ENCODE peak calls at places on chromosomes 13 and 19, in ten cellular contexts. U, I, D, T, H, A, L, F, E and C are unnamed samples. For H3K9me3, the result is how much of the 10 kb centered on the place peaks cover.

GRCh38 chr19:46442808-46443450 is 14.2 kb upstream of the PNMA8C start:
- DNase-seq in U (no peak), I (no peak), D (no peak), T (no peak), H (peak), A (no peak), L (peak), F (no peak), E (peak), C (peak)

GRCh38 chr13:40438999-40439797 is 227.2 kb downstream of the FOXO1 start:
- DNase-seq in U (no peak), I (no peak), D (no peak), T (no peak), H (no peak), A (no peak), L (no peak), F (no peak), E (no peak), C (no peak)

GRCh38 chr13:73058741-73059459 is at the start of gene KLF5:
- DNase-seq in U (peak), I (peak), D (peak), T (peak), H (peak), A (peak), L (peak), F (peak), E (peak), C (peak)

GRCh38 chr13:21481359-21481758 is 22.3 kb upstream of the ZDHHC20 start:
- DNase-seq in U (no peak), I (no peak), D (no peak), T (no peak), H (peak), A (no peak), L (no peak), F (no peak), E (no peak), C (no peak)

GRCh38 chr13:73833331-73834070 is 300.7 kb downstream of the KLF12 start:
- DNase-seq in U (no peak), I (no peak), D (no peak), T (no peak), H (no peak), A (no peak), L (peak), F (no peak), E (peak), C (no peak)

GRCh38 chr19:5292843-5293606 is 47.6 kb downstream of the PTPRS start:
- DNase-seq in U (no peak), I (no peak), D (no peak), T (peak), H (peak), A (no peak), L (peak), F (peak), E (peak), C (peak)

GRCh38 chr19:49338023-49338677 is 2.9 kb downstream of the CD37 start:
- DNase-seq in U (no peak), I (no peak), D (peak), T (no peak), H (no peak), A (peak), L (no peak), F (no peak), E (no peak), C (no peak)

GRCh38 chr19:57302020-57302465 is 18.2 kb upstream of the ZNF543 start:
- DNase-seq in U (no peak), I (no peak), D (no peak), T (no peak), H (peak), A (no peak), L (peak), F (peak), E (peak), C (no peak)

GRCh38 chr13:90551253-90551652 is 796.2 kb upstream of the MIR17HG start:
- DNase-seq in U (no peak), I (no peak), D (no peak), T (no peak), H (no peak), A (no peak), L (no peak), F (no peak), E (no peak), C (no peak)

GRCh38 chr13:33863390-33863789 is 45.4 kb downstream of the RFC3 start:
- DNase-seq in U (no peak), I (no peak), D (no peak), T (no peak), H (no peak), A (no peak), L (no peak), F (no peak), E (no peak), C (no peak)

GRCh38 chr13:112435973-112436372 is 59.8 kb downstream of the SPACA7 start:
- DNase-seq in U (no peak), I (peak), D (no peak), T (no peak), H (no peak), A (no peak), L (no peak), F (no peak), E (no peak), C (no peak)

GRCh38 chr13:26529441-26529840 is 28.0 kb upstream of the WASF3 start:
- DNase-seq in U (no peak), I (no peak), D (no peak), T (no peak), H (peak), A (peak), L (peak), F (no peak), E (peak), C (no peak)

GRCh38 chr13:50845211-50845610 is 1.7 kb upstream of the DLEU7 start:
- DNase-seq in U (no peak), I (no peak), D (no peak), T (no peak), H (no peak), A (no peak), L (no peak), F (no peak), E (no peak), C (no peak)

GRCh38 chr13:75870397-75870801 is 234.3 kb downstream of the LMO7 start:
- DNase-seq in U (no peak), I (no peak), D (no peak), T (peak), H (peak), A (peak), L (peak), F (no peak), E (no peak), C (no peak)

GRCh38 chr13:106403280-106403679 is 132.2 kb downstream of the EFNB2 start:
- DNase-seq in U (no peak), I (no peak), D (no peak), T (no peak), H (no peak), A (no peak), L (no peak), F (no peak), E (no peak), C (no peak)

GRCh38 chr19:12695997-12696365 is 450 bp downstream of the FBXW9 start:
- DNase-seq in U (no peak), I (no peak), D (no peak), T (no peak), H (no peak), A (no peak), L (no peak), F (no peak), E (no peak), C (no peak)

DNA sequence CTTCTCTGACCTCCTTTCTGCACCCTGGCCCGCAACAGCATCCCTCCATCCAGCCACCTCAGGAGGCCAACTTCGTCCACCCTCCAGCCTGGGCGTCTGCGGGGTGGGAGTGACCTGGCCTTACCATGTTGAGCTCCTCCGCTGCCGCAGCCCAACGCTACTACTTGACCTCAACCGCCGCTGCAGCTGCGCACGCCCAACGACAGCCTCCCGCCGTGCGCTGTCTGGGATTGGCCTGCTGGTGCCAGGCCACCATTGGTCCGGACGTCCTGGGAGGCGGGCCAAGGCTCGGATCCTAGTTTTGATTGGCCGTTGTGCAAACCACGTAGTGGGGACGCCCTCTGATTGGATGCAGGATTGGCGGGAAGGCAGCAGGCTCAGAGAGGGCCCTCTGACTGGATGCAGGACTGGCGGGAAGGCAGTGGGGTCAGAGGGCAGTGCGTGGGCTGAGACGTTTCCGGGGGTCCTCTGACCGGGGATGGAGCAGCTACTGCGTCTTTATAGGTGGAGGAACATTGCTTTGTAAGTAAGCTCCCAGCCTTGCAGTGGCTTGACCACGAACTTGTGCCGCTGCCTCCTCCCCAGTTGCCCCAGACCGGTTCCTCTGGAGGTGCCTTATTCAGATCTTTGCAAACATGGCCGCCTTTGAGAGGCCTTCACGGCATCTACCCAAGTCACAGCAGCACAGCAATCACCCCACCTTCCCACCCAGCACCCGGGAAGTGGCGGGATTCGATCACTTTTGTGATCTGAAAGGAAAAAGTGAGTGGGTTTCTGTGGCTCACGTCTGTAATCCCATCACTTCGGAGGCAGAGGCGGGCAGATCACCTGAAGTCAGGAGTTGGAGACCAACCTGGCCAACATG is at the start of gene TUBA3C:
- DNase-seq in U (no peak), I (no peak), D (no peak), T (no peak), H (no peak), A (no peak), L (no peak), F (no peak), E (no peak), C (peak)
- H3K9me3 ChIP-seq in U (under half), I (under half), D (under half), T (under half), H (under half), A (half or more), L (under half), F (under half), E (half or more), C (under half)

GRCh38 chr13:109764045-109764444 is 22.3 kb downstream of the IRS2 start:
- DNase-seq in U (no peak), I (no peak), D (no peak), T (no peak), H (no peak), A (no peak), L (no peak), F (no peak), E (no peak), C (no peak)
- H3K4me3 ChIP-seq in U (no peak), I (no peak), D (no peak), T (no peak), H (no peak), A (no peak), L (no peak), F (no peak), E (no peak), C (no peak)

DNA sequence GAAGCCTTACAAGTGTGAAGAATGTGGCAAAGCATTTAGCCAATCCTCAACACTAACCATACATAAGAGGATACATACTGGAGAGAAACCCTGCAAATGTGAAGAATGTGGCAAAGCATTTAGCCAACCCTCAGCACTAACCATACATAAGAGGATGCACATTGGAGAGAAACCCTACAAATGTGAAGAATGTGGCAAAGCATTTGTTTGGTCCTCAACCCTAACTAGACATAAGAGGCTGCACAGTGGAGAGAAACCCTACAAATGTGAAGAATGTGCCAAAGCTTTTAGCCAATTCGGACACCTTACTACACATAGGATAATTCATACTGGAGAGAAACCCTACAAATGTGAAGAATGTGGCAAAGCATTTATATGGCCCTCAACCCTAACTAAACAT is 18.2 kb downstream of the ZNF726 start:
- DNase-seq in U (no peak), I (no peak), D (no peak), T (no peak), H (no peak), A (no peak), L (no peak), F (no peak), E (no peak), C (no peak)
- H3K9me3 ChIP-seq in U (under half), I (under half), D (under half), T (under half), H (half or more), A (under half), L (under half), F (under half), E (under half), C (under half)

DNA sequence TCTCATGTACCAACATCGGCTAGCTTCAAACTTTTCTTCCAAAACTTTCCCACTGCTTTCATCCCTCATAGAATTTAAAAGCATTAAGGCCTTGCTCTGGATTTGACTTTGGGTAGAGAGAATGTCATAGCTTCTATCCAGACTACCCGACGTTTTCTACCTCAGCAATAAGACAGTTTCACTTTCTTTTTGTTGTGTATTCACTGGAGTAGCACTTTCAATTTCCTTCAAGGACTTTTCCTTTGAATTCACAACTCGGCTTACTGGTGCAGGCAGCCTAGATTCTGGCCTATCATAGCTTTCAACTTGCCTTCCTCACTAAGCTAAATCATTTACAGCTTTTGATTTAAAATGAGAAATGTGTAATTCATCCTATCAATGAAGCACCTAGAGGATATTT is 420.4 kb upstream of the GPC6 start:
- DNase-seq in U (no peak), I (no peak), D (no peak), T (peak), H (peak), A (no peak), L (no peak), F (no peak), E (no peak), C (no peak)
- H3K4me3 ChIP-seq in U (peak), I (peak), D (peak), T (no peak), H (peak), A (no peak), L (peak), F (peak), E (peak), C (no peak)

GRCh38 chr13:46665630-46666482 is 112.9 kb downstream of the LRCH1 start:
- DNase-seq in U (no peak), I (no peak), D (no peak), T (no peak), H (peak), A (no peak), L (no peak), F (no peak), E (no peak), C (no peak)
- H3K9me3 ChIP-seq in U (under half), I (under half), D (under half), T (under half), H (under half), A (under half), L (under half), F (under half), E (under half), C (under half)

DNA sequence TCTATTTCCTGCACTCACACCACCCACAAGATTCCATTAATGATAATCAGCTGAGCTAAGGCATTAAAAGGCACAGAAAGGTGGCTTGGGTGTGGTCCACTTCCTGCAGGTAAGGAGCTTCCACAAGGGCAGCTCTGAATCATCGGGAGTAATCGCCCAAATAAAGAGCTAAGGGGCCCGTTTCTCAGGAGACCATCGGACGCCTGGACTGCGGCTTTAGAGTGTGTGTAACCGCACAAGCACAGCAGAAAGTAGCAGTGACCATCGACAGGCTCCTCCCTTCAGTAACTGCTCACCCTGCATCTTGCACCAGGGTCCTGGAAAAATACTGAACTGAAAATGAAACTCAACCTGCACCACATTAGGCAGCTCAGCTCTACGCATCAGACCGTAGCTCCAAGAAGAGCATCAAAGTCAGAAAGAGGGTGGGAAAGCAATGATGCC is 6.0 kb downstream of the STK24 start:
- DNase-seq in U (peak), I (no peak), D (no peak), T (peak), H (peak), A (no peak), L (no peak), F (no peak), E (no peak), C (peak)
- H3K4me3 ChIP-seq in U (peak), I (no peak), D (no peak), T (peak), H (peak), A (no peak), L (no peak), F (peak), E (no peak), C (peak)

GRCh38 chr19:35119091-35119490 is 3.5 kb downstream of the FXYD3 start:
- DNase-seq in U (no peak), I (no peak), D (no peak), T (no peak), H (no peak), A (no peak), L (no peak), F (no peak), E (no peak), C (no peak)

GRCh38 chr19:35120492-35120891 is 4.9 kb downstream of the FXYD3 start:
- DNase-seq in U (no peak), I (no peak), D (no peak), T (no peak), H (peak), A (no peak), L (peak), F (no peak), E (no peak), C (no peak)

GRCh38 chr19:35120898-35121297 is 5.3 kb downstream of the FXYD3 start:
- DNase-seq in U (no peak), I (no peak), D (no peak), T (no peak), H (peak), A (no peak), L (no peak), F (peak), E (no peak), C (no peak)

GRCh38 chr19:35118268-35119026 is 2.8 kb downstream of the FXYD3 start:
- DNase-seq in U (no peak), I (no peak), D (no peak), T (no peak), H (no peak), A (no peak), L (no peak), F (no peak), E (no peak), C (peak)

DNA sequence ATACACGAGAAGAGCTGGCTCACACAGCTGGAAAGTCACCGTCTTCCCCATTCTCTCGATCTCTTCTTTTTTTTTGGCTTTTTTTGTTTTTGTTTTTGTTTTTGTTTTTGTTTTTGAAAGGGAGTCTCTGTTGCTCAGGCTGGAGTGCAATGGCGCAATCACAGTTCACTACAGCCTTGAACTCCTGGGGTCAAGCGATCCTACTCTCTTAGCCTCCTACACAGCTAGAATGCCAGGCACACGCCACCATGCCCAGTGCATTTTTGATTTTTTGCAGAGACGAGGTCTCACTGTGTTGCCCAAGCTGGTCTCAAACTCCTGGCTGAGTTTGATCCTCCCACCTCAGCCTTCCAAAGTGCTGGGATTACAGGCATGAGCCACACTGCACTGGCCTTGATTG is 4.0 kb downstream of the FXYD3 start:
- DNase-seq in U (no peak), I (no peak), D (no peak), T (no peak), H (no peak), A (no peak), L (no peak), F (no peak), E (no peak), C (no peak)
- H3K9me3 ChIP-seq in U (under half), I (under half), D (under half), T (under half), H (under half), A (under half), L (under half), F (under half), E (under half), C (under half)

GRCh38 chr19:50359432-50359818 is 6.0 kb downstream of the NAPSA start:
- DNase-seq in U (no peak), I (peak), D (peak), T (no peak), H (no peak), A (no peak), L (no peak), F (no peak), E (no peak), C (no peak)

GRCh38 chr19:50361290-50362029 is 4.0 kb downstream of the NAPSA start:
- DNase-seq in U (no peak), I (peak), D (no peak), T (no peak), H (no peak), A (no peak), L (no peak), F (no peak), E (no peak), C (peak)

GRCh38 chr19:50356691-50357177 is 8.7 kb downstream of the NAPSA start:
- DNase-seq in U (no peak), I (peak), D (no peak), T (no peak), H (no peak), A (no peak), L (no peak), F (no peak), E (no peak), C (no peak)

GRCh38 chr19:50357178-50358100 is 8.0 kb downstream of the NAPSA start:
- DNase-seq in U (peak), I (peak), D (peak), T (peak), H (peak), A (peak), L (peak), F (peak), E (no peak), C (peak)

DNA sequence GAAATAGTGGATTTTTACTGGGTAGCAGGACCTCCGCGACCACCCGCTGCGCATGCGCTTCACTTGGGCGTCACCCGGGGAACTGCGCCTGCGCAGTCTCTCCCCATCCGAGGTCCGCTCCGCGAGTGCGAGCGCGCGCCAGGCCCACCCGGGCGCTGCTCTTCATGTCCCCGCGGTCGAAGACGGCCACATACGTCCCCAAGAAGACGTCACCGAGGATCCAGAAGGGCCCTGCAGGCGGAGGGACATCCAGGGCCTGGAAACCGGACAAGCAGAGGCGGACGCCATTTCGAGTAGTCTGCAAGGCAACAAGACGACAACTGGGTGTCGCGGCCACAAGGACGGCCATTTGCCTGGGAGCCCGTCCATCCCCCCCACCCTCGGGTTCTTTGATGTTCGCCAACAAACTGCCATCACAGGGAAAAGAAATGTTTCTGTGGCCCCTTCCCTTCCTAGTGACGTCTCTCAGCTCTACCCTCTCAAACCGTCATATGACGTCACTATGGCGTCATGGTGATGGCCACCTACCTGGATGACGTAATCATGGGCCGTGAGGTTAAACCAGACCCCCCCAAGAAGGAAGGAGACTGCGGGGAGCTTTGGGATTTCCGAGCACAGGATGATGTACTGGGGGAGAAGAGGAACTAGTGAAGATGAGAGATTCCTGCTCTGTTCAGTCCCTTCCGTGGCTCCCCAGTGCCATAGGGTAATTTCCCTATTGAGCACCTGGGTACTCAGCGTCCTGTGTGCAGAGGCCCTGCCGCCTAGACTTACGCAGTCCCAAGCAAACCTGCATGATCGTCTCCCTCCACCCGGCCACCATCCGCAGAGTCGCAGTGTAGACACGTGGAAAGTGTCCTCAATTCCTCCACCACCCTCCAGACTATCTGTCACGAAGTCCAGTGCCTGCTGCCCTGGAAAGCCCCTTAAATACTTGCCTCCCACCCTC is 6.7 kb downstream of the NAPSA start:
- DNase-seq in U (peak), I (peak), D (peak), T (peak), H (peak), A (no peak), L (peak), F (peak), E (no peak), C (peak)
- H3K4me3 ChIP-seq in U (peak), I (peak), D (peak), T (peak), H (peak), A (no peak), L (peak), F (peak), E (peak), C (no peak)